ENCODE peak calls at places on chromosomes 6 and 20, in four cellular contexts. K, W, L and J are unnamed samples.

GRCh38 chr6:88567696-88568095 is 395.7 kb downstream of the RNGTT start:
- DNase-seq in W (no peak), K (no peak), L (no peak), J (no peak)

GRCh38 chr6:167476844-167477595 is 152.1 kb downstream of the TTLL2 start:
- DNase-seq in W (no peak), K (no peak), L (no peak), J (no peak)

GRCh38 chr6:20605581-20605980 is 71.3 kb downstream of the CDKAL1 start:
- DNase-seq in W (no peak), L (no peak), K (no peak), J (no peak)

GRCh38 chr6:101761124-101761601 is 367.7 kb downstream of the GRIK2 start:
- DNase-seq in L (no peak), K (no peak), W (no peak), J (no peak)

GRCh38 chr6:167441653-167442644 is 117.1 kb downstream of the TTLL2 start:
- DNase-seq in K (no peak), L (no peak), W (no peak), J (no peak)

GRCh38 chr6:107956586-107957164 is 1.3 kb downstream of the SEC63 start:
- DNase-seq in K (peak), W (no peak), L (no peak), J (peak)

GRCh38 chr6:24968711-24969110 is 33.0 kb upstream of the RIPOR2 start:
- DNase-seq in L (no peak), W (no peak), K (no peak), J (no peak)

GRCh38 chr6:75378101-75378500 is 93.5 kb upstream of the TMEM30A start:
- DNase-seq in L (no peak), W (no peak), K (no peak), J (no peak)

GRCh38 chr6:37916675-37917074 is 97.1 kb downstream of the ZFAND3 start:
- DNase-seq in L (no peak), W (no peak), K (no peak), J (no peak)

GRCh38 chr20:32526561-32526960 is 58.6 kb downstream of the NOL4L start:
- DNase-seq in K (peak), W (no peak), L (no peak), J (no peak)

GRCh38 chr20:11549172-11550117 is 368.2 kb upstream of the BTBD3 start:
- DNase-seq in W (no peak), K (no peak), L (no peak), J (no peak)

GRCh38 chr20:58131581-58132142 is 96.8 kb downstream of the ANKRD60 start:
- DNase-seq in K (no peak), L (no peak), W (peak), J (no peak)

GRCh38 chr6:35736293-35736894 is 438 bp upstream of the ARMC12 start:
- DNase-seq in L (peak), W (peak), K (peak), J (peak)

GRCh38 chr6:150006961-150007464 is 18.3 kb downstream of the RAET1L start:
- DNase-seq in K (peak), W (peak), L (no peak), J (peak)

GRCh38 chr6:8006208-8006607 is 58.0 kb downstream of the BLOC1S5 start:
- DNase-seq in K (peak), W (no peak), L (no peak), J (peak)
- TF ChIP-seq CTCF in K (peak), W (peak), L (peak), J (peak)

GRCh38 chr6:44286747-44287146 is 16.5 kb downstream of the TMEM151B start:
- DNase-seq in W (no peak), L (no peak), K (no peak), J (no peak)
- TF ChIP-seq CTCF in W (no peak), L (no peak), K (no peak), J (no peak)

GRCh38 chr6:7106752-7107577 is 796 bp upstream of the RREB1 start:
- DNase-seq in L (peak), W (peak), K (peak), J (peak)
- TF ChIP-seq CTCF in L (peak), W (peak), K (peak), J (peak)

DNA sequence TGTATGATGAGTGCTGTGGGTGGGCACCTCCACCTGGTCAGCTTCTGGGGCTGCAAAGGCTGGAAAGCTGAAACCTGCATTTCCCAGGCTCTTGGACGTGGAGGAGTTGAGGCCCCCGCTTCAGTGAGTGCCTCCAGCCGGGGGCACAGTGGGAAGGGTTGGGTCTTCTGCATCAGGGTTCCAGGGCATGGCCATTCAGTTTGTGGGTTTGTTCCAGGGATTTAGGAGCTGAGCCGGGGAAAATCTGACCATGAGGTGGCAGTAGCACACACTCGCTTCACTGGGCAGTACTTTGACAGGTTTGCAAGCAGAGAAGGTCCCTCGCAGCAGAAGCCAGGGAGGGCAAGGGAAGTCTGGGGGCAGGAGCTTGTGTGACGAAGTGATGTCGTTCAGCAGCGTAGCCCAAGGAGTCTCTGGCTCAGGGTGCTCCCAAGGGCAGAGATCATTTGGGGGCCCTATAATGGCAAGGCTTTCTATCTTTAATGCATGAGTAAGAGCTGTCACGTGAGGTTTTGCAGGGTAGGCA is 69.5 kb upstream of the SULF2 start:
- DNase-seq in W (no peak), K (peak), L (no peak), J (peak)
- TF ChIP-seq CTCF in W (no peak), K (peak), L (peak), J (peak)

DNA sequence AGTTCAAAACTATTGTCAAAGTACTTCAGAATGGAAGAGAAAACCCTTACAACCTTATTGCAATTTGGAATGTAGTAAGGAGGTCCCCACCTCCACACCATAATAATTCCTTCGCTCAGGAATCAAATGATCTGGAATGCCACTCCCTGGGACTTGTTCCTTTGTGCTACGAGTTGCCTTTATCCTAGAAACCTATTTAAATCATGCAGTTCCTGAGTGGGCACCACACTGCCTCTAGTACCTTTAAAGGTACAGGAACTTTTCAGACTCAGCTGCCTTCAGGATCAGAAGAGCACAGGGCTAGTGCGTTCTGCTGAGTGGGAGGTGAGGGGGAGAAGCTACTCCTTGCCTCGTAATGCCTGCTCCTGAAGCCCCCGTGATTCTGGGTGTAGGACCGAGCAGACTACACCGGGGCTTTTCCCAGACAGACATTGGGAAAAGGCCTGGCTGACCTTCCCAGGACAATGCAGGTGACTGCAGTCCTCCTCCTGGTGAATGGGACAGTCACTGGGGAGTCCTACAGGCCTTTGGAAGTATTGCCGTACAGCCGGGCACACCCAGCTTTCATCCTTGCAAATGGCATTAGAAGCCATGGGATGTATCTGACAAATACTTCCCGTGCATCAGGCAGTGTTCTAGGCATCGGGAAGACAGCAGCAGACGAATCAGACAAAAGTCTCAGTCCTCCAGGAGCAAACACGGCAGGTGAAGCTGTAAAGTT is 11.8 kb upstream of the TUBB2B start:
- DNase-seq in K (no peak), L (no peak), W (no peak), J (no peak)
- TF ChIP-seq CTCF in K (no peak), L (no peak), W (no peak), J (no peak)

GRCh38 chr6:99588618-99589289 is 17.9 kb upstream of the PRDM13 start:
- DNase-seq in W (peak), L (peak), K (peak), J (peak)
- TF ChIP-seq CTCF in W (peak), L (peak), K (peak), J (peak)

GRCh38 chr6:134063966-134064445 is 11.6 kb upstream of the SLC2A12 start:
- DNase-seq in K (peak), L (peak), W (peak), J (peak)
- TF ChIP-seq CTCF in K (peak), L (peak), W (peak), J (peak)

DNA sequence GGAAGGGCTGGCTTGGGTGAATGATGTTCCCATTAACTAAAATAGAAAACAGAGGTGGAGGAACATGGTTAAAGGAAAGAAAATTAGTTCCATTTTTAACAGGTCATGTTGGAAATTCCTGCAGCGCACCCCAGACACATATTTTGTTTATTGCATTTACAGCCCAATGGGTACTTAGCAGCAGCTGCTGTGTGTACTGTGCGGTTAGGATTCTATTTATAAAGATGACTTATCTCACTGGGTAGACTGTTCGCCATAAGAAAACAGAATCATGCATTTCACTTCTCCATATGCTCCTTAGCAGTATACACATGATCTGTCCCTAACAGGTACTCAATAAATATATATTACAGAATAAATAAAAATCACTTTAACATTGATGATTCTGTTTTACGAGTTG is 135.8 kb downstream of the SLC35F1 start:
- DNase-seq in K (peak), L (no peak), W (no peak), J (no peak)
- TF ChIP-seq CTCF in K (no peak), L (no peak), W (no peak), J (no peak)

GRCh38 chr20:41005361-41005729 is 23.3 kb upstream of the TOP1 start:
- DNase-seq in L (peak), K (no peak), W (peak), J (no peak)
- TF ChIP-seq CTCF in L (no peak), K (no peak), W (no peak), J (no peak)